ENCODE peak calls at places on chromosome 15, in nine cellular contexts. One of them, this sample, is unnamed.

GRCh38 chr15:58487041-58487723 is 55.4 kb downstream of the LIPC start:
- DNase-seq in Calu3: no peak
- DNase-seq in activated T-cell treated with anti-CD3 and anti-CD28 coated beads for 24 hours: no peak
- DNase-seq in T-helper 2 cell: no peak
- DNase-seq in hippocampal formation: no peak
- DNase-seq in activated CD4-positive, alpha-beta T cell treated with anti-CD3 and anti-CD28 coated beads for 24 hours: no peak
- DNase-seq in CD8-positive, alpha-beta memory T cell: no peak
- DNase-seq in GF-D8: no peak
- DNase-seq in cardiac fibroblast: no peak
- DNase-seq in this sample: no peak

GRCh38 chr15:34347951-34348638 is 5.0 kb downstream of the NUTM1 start:
- DNase-seq in Calu3: no peak
- DNase-seq in activated T-cell treated with anti-CD3 and anti-CD28 coated beads for 24 hours: no peak
- DNase-seq in T-helper 2 cell: no peak
- DNase-seq in hippocampal formation: no peak
- DNase-seq in activated CD4-positive, alpha-beta T cell treated with anti-CD3 and anti-CD28 coated beads for 24 hours: no peak
- DNase-seq in CD8-positive, alpha-beta memory T cell: no peak
- DNase-seq in GF-D8: no peak
- DNase-seq in cardiac fibroblast: no peak
- DNase-seq in this sample: no peak

GRCh38 chr15:43285609-43286037 is 18.9 kb upstream of the TGM5 start:
- DNase-seq in Calu3: peak
- DNase-seq in activated T-cell treated with anti-CD3 and anti-CD28 coated beads for 24 hours: peak
- DNase-seq in T-helper 2 cell: no peak
- DNase-seq in hippocampal formation: no peak
- DNase-seq in activated CD4-positive, alpha-beta T cell treated with anti-CD3 and anti-CD28 coated beads for 24 hours: peak
- DNase-seq in CD8-positive, alpha-beta memory T cell: peak
- DNase-seq in GF-D8: no peak
- DNase-seq in cardiac fibroblast: peak
- DNase-seq in this sample: peak

GRCh38 chr15:86690566-86690965 is 610.9 kb downstream of the AGBL1 start:
- DNase-seq in Calu3: no peak
- DNase-seq in activated T-cell treated with anti-CD3 and anti-CD28 coated beads for 24 hours: peak
- DNase-seq in T-helper 2 cell: no peak
- DNase-seq in hippocampal formation: no peak
- DNase-seq in activated CD4-positive, alpha-beta T cell treated with anti-CD3 and anti-CD28 coated beads for 24 hours: no peak
- DNase-seq in CD8-positive, alpha-beta memory T cell: no peak
- DNase-seq in GF-D8: no peak
- DNase-seq in cardiac fibroblast: no peak
- DNase-seq in this sample: no peak

GRCh38 chr15:44666208-44667038 is 3.0 kb upstream of the SPG11 start:
- DNase-seq in Calu3: no peak
- DNase-seq in activated T-cell treated with anti-CD3 and anti-CD28 coated beads for 24 hours: no peak
- DNase-seq in T-helper 2 cell: no peak
- DNase-seq in hippocampal formation: no peak
- DNase-seq in activated CD4-positive, alpha-beta T cell treated with anti-CD3 and anti-CD28 coated beads for 24 hours: no peak
- DNase-seq in CD8-positive, alpha-beta memory T cell: peak
- DNase-seq in GF-D8: no peak
- DNase-seq in cardiac fibroblast: no peak
- DNase-seq in this sample: no peak

GRCh38 chr15:74140445-74140761 is 10.0 kb downstream of the ISLR2 start:
- DNase-seq in Calu3: no peak
- DNase-seq in activated T-cell treated with anti-CD3 and anti-CD28 coated beads for 24 hours: no peak
- DNase-seq in T-helper 2 cell: no peak
- DNase-seq in hippocampal formation: no peak
- DNase-seq in activated CD4-positive, alpha-beta T cell treated with anti-CD3 and anti-CD28 coated beads for 24 hours: no peak
- DNase-seq in CD8-positive, alpha-beta memory T cell: no peak
- DNase-seq in GF-D8: no peak
- DNase-seq in cardiac fibroblast: no peak
- DNase-seq in this sample: no peak

GRCh38 chr15:42805266-42805665 is 68.3 kb upstream of the CDAN1 start:
- DNase-seq in Calu3: no peak
- DNase-seq in activated T-cell treated with anti-CD3 and anti-CD28 coated beads for 24 hours: no peak
- DNase-seq in T-helper 2 cell: no peak
- DNase-seq in hippocampal formation: no peak
- DNase-seq in activated CD4-positive, alpha-beta T cell treated with anti-CD3 and anti-CD28 coated beads for 24 hours: no peak
- DNase-seq in CD8-positive, alpha-beta memory T cell: no peak
- DNase-seq in GF-D8: no peak
- DNase-seq in cardiac fibroblast: no peak
- DNase-seq in this sample: no peak

GRCh38 chr15:42495361-42496212 is at the start of gene SNAP23:
- DNase-seq in Calu3: peak
- DNase-seq in activated T-cell treated with anti-CD3 and anti-CD28 coated beads for 24 hours: peak
- DNase-seq in T-helper 2 cell: peak
- DNase-seq in hippocampal formation: peak
- DNase-seq in activated CD4-positive, alpha-beta T cell treated with anti-CD3 and anti-CD28 coated beads for 24 hours: peak
- DNase-seq in CD8-positive, alpha-beta memory T cell: peak
- DNase-seq in GF-D8: peak
- DNase-seq in cardiac fibroblast: peak
- DNase-seq in this sample: peak

GRCh38 chr15:80234883-80235282 is 17.1 kb downstream of the CTXND1 start:
- DNase-seq in Calu3: peak
- DNase-seq in activated T-cell treated with anti-CD3 and anti-CD28 coated beads for 24 hours: peak
- DNase-seq in T-helper 2 cell: peak
- DNase-seq in hippocampal formation: no peak
- DNase-seq in activated CD4-positive, alpha-beta T cell treated with anti-CD3 and anti-CD28 coated beads for 24 hours: peak
- DNase-seq in CD8-positive, alpha-beta memory T cell: peak
- DNase-seq in GF-D8: no peak
- DNase-seq in cardiac fibroblast: peak
- DNase-seq in this sample: peak

GRCh38 chr15:50116477-50116876 is 2.6 kb downstream of the ATP8B4 start:
- DNase-seq in Calu3: peak
- DNase-seq in activated T-cell treated with anti-CD3 and anti-CD28 coated beads for 24 hours: no peak
- DNase-seq in T-helper 2 cell: no peak
- DNase-seq in hippocampal formation: no peak
- DNase-seq in activated CD4-positive, alpha-beta T cell treated with anti-CD3 and anti-CD28 coated beads for 24 hours: no peak
- DNase-seq in CD8-positive, alpha-beta memory T cell: no peak
- DNase-seq in GF-D8: peak
- DNase-seq in cardiac fibroblast: peak
- DNase-seq in this sample: peak

GRCh38 chr15:76431936-76432335 is 95.4 kb downstream of the ISL2 start:
- DNase-seq in Calu3: no peak
- DNase-seq in activated T-cell treated with anti-CD3 and anti-CD28 coated beads for 24 hours: no peak
- DNase-seq in T-helper 2 cell: no peak
- DNase-seq in hippocampal formation: no peak
- DNase-seq in activated CD4-positive, alpha-beta T cell treated with anti-CD3 and anti-CD28 coated beads for 24 hours: no peak
- DNase-seq in CD8-positive, alpha-beta memory T cell: no peak
- DNase-seq in GF-D8: no peak
- DNase-seq in cardiac fibroblast: peak
- DNase-seq in this sample: no peak

GRCh38 chr15:55858661-55859060 is 115.7 kb upstream of the PRTG start:
- DNase-seq in Calu3: no peak
- DNase-seq in activated T-cell treated with anti-CD3 and anti-CD28 coated beads for 24 hours: no peak
- DNase-seq in T-helper 2 cell: no peak
- DNase-seq in hippocampal formation: no peak
- DNase-seq in activated CD4-positive, alpha-beta T cell treated with anti-CD3 and anti-CD28 coated beads for 24 hours: no peak
- DNase-seq in CD8-positive, alpha-beta memory T cell: no peak
- DNase-seq in GF-D8: no peak
- DNase-seq in cardiac fibroblast: peak
- DNase-seq in this sample: no peak

GRCh38 chr15:78993257-78993930 is 48.5 kb upstream of the CTSH start:
- DNase-seq in Calu3: no peak
- DNase-seq in activated T-cell treated with anti-CD3 and anti-CD28 coated beads for 24 hours: no peak
- DNase-seq in T-helper 2 cell: no peak
- DNase-seq in hippocampal formation: no peak
- DNase-seq in activated CD4-positive, alpha-beta T cell treated with anti-CD3 and anti-CD28 coated beads for 24 hours: no peak
- DNase-seq in CD8-positive, alpha-beta memory T cell: no peak
- DNase-seq in GF-D8: no peak
- DNase-seq in cardiac fibroblast: no peak
- DNase-seq in this sample: no peak

GRCh38 chr15:45795487-45796069 is 160.7 kb downstream of the SQOR start:
- DNase-seq in Calu3: peak
- DNase-seq in activated T-cell treated with anti-CD3 and anti-CD28 coated beads for 24 hours: no peak
- DNase-seq in T-helper 2 cell: no peak
- DNase-seq in hippocampal formation: no peak
- DNase-seq in activated CD4-positive, alpha-beta T cell treated with anti-CD3 and anti-CD28 coated beads for 24 hours: no peak
- DNase-seq in CD8-positive, alpha-beta memory T cell: no peak
- DNase-seq in GF-D8: peak
- DNase-seq in cardiac fibroblast: peak
- DNase-seq in this sample: peak

GRCh38 chr15:96171842-96172241 is 158.7 kb upstream of the NR2F2 start:
- DNase-seq in Calu3: peak
- DNase-seq in activated T-cell treated with anti-CD3 and anti-CD28 coated beads for 24 hours: no peak
- DNase-seq in T-helper 2 cell: no peak
- DNase-seq in hippocampal formation: no peak
- DNase-seq in activated CD4-positive, alpha-beta T cell treated with anti-CD3 and anti-CD28 coated beads for 24 hours: no peak
- DNase-seq in CD8-positive, alpha-beta memory T cell: no peak
- DNase-seq in GF-D8: no peak
- DNase-seq in cardiac fibroblast: no peak
- DNase-seq in this sample: no peak

GRCh38 chr15:93485922-93486327 is 396.9 kb upstream of the RGMA start:
- DNase-seq in Calu3: no peak
- DNase-seq in activated T-cell treated with anti-CD3 and anti-CD28 coated beads for 24 hours: no peak
- DNase-seq in T-helper 2 cell: no peak
- DNase-seq in hippocampal formation: no peak
- DNase-seq in activated CD4-positive, alpha-beta T cell treated with anti-CD3 and anti-CD28 coated beads for 24 hours: no peak
- DNase-seq in CD8-positive, alpha-beta memory T cell: no peak
- DNase-seq in GF-D8: no peak
- DNase-seq in cardiac fibroblast: no peak
- DNase-seq in this sample: no peak

GRCh38 chr15:42060477-42060763 is 33.9 kb downstream of the PLA2G4D start:
- DNase-seq in Calu3: no peak
- DNase-seq in activated T-cell treated with anti-CD3 and anti-CD28 coated beads for 24 hours: no peak
- DNase-seq in T-helper 2 cell: no peak
- DNase-seq in hippocampal formation: no peak
- DNase-seq in activated CD4-positive, alpha-beta T cell treated with anti-CD3 and anti-CD28 coated beads for 24 hours: no peak
- DNase-seq in CD8-positive, alpha-beta memory T cell: no peak
- DNase-seq in GF-D8: no peak
- DNase-seq in cardiac fibroblast: no peak
- DNase-seq in this sample: no peak

GRCh38 chr15:37824717-37825382 is 109.6 kb upstream of the TMCO5A start:
- DNase-seq in Calu3: peak
- DNase-seq in activated T-cell treated with anti-CD3 and anti-CD28 coated beads for 24 hours: no peak
- DNase-seq in T-helper 2 cell: no peak
- DNase-seq in hippocampal formation: no peak
- DNase-seq in activated CD4-positive, alpha-beta T cell treated with anti-CD3 and anti-CD28 coated beads for 24 hours: no peak
- DNase-seq in CD8-positive, alpha-beta memory T cell: no peak
- DNase-seq in GF-D8: no peak
- DNase-seq in cardiac fibroblast: peak
- DNase-seq in this sample: peak

GRCh38 chr15:60476713-60477112 is 2.2 kb downstream of the ICE2 start:
- DNase-seq in Calu3: no peak
- DNase-seq in activated T-cell treated with anti-CD3 and anti-CD28 coated beads for 24 hours: no peak
- DNase-seq in T-helper 2 cell: no peak
- DNase-seq in hippocampal formation: no peak
- DNase-seq in activated CD4-positive, alpha-beta T cell treated with anti-CD3 and anti-CD28 coated beads for 24 hours: no peak
- DNase-seq in CD8-positive, alpha-beta memory T cell: no peak
- DNase-seq in GF-D8: no peak
- DNase-seq in cardiac fibroblast: peak
- DNase-seq in this sample: no peak